ENCODE peak calls at places on chromosomes 1 and 21, in eight cellular contexts. One of them, this sample, is unnamed.

GRCh38 chr1:154849645-154850131 is 20.4 kb downstream of the KCNN3 start:
- DNase-seq in OCI-LY7: no peak
- DNase-seq in mammary epithelial cell: no peak
- DNase-seq in H9: no peak
- DNase-seq in IMR-90: no peak
- DNase-seq in fibroblast of lung: no peak
- DNase-seq in PC-9: peak; percentile 20
- DNase-seq in endothelial cell of umbilical vein: no peak
- DNase-seq in this sample: no peak

GRCh38 chr21:14562959-14563358 is 16.8 kb upstream of the SAMSN1 start:
- DNase-seq in OCI-LY7: no peak
- DNase-seq in H9: no peak
- DNase-seq in PC-9: no peak
- DNase-seq in fibroblast of lung: no peak
- DNase-seq in mammary epithelial cell: no peak
- DNase-seq in endothelial cell of umbilical vein: no peak
- DNase-seq in IMR-90: no peak
- DNase-seq in this sample: no peak

GRCh38 chr1:22507582-22507981 is 55.7 kb upstream of the EPHA8 start:
- DNase-seq in OCI-LY7: no peak
- DNase-seq in H9: no peak
- DNase-seq in PC-9: no peak
- DNase-seq in IMR-90: no peak
- DNase-seq in fibroblast of lung: no peak
- DNase-seq in mammary epithelial cell: no peak
- DNase-seq in endothelial cell of umbilical vein: no peak
- DNase-seq in this sample: no peak

GRCh38 chr1:156726549-156727226 is 1.6 kb upstream of the METTL25B start:
- DNase-seq in IMR-90: peak; percentile 66
- DNase-seq in mammary epithelial cell: peak; percentile 64
- DNase-seq in H9: peak; percentile 71
- DNase-seq in endothelial cell of umbilical vein: peak; percentile 62
- DNase-seq in fibroblast of lung: peak; percentile 53
- DNase-seq in OCI-LY7: peak; percentile 80
- DNase-seq in PC-9: peak; percentile 75
- DNase-seq in this sample: peak; percentile 87

GRCh38 chr21:17460094-17460493 is 52.7 kb upstream of the CXADR start:
- DNase-seq in mammary epithelial cell: no peak
- DNase-seq in PC-9: no peak
- DNase-seq in fibroblast of lung: peak; percentile 40
- DNase-seq in OCI-LY7: no peak
- DNase-seq in endothelial cell of umbilical vein: no peak
- DNase-seq in H9: no peak
- DNase-seq in IMR-90: no peak
- DNase-seq in this sample: no peak

GRCh38 chr1:245814651-245815050 is 659.9 kb downstream of the KIF26B start:
- DNase-seq in IMR-90: no peak
- DNase-seq in mammary epithelial cell: no peak
- DNase-seq in H9: no peak
- DNase-seq in endothelial cell of umbilical vein: no peak
- DNase-seq in OCI-LY7: no peak
- DNase-seq in PC-9: no peak
- DNase-seq in fibroblast of lung: no peak
- DNase-seq in this sample: no peak

GRCh38 chr1:17984510-17985085 is 123.0 kb upstream of the IGSF21 start:
- DNase-seq in OCI-LY7: peak; percentile 54
- DNase-seq in mammary epithelial cell: no peak
- DNase-seq in fibroblast of lung: peak; percentile 0
- DNase-seq in IMR-90: no peak
- DNase-seq in endothelial cell of umbilical vein: no peak
- DNase-seq in PC-9: no peak
- DNase-seq in H9: peak; percentile 51
- DNase-seq in this sample: peak; percentile 19

GRCh38 chr21:44801468-44802395 is at the start of gene UBE2G2:
- DNase-seq in IMR-90: peak; percentile 65
- DNase-seq in OCI-LY7: peak; percentile 86
- DNase-seq in mammary epithelial cell: peak; percentile 79
- DNase-seq in PC-9: peak; percentile 47
- DNase-seq in fibroblast of lung: peak; percentile 70
- DNase-seq in H9: peak; percentile 78
- DNase-seq in endothelial cell of umbilical vein: peak; percentile 80
- DNase-seq in this sample: peak; percentile 91

GRCh38 chr1:7962011-7962335 is 462 bp downstream of the PARK7 start:
- DNase-seq in fibroblast of lung: no peak
- DNase-seq in H9: no peak
- DNase-seq in PC-9: no peak
- DNase-seq in endothelial cell of umbilical vein: no peak
- DNase-seq in OCI-LY7: no peak
- DNase-seq in mammary epithelial cell: no peak
- DNase-seq in IMR-90: no peak
- DNase-seq in this sample: no peak

GRCh38 chr1:169309178-169310166 is 58.1 kb downstream of the NME7 start:
- DNase-seq in fibroblast of lung: peak; percentile 5
- DNase-seq in IMR-90: no peak
- DNase-seq in H9: no peak
- DNase-seq in endothelial cell of umbilical vein: no peak
- DNase-seq in mammary epithelial cell: no peak
- DNase-seq in PC-9: no peak
- DNase-seq in OCI-LY7: no peak
- DNase-seq in this sample: no peak

GRCh38 chr1:222416001-222416791 is 131.7 kb downstream of the HHIPL2 start:
- DNase-seq in fibroblast of lung: peak; percentile 33
- DNase-seq in H9: no peak
- DNase-seq in PC-9: no peak
- DNase-seq in endothelial cell of umbilical vein: no peak
- DNase-seq in OCI-LY7: no peak
- DNase-seq in IMR-90: peak; percentile 64
- DNase-seq in mammary epithelial cell: peak; percentile 23
- DNase-seq in this sample: no peak

GRCh38 chr1:30274176-30274936 is 449.0 kb downstream of the MATN1 start:
- DNase-seq in PC-9: no peak
- DNase-seq in endothelial cell of umbilical vein: no peak
- DNase-seq in OCI-LY7: no peak
- DNase-seq in mammary epithelial cell: no peak
- DNase-seq in H9: peak; percentile 30
- DNase-seq in IMR-90: no peak
- DNase-seq in fibroblast of lung: no peak
- DNase-seq in this sample: no peak

GRCh38 chr1:2290171-2290578 is 62.1 kb downstream of the SKI start:
- DNase-seq in OCI-LY7: no peak
- DNase-seq in fibroblast of lung: no peak
- DNase-seq in IMR-90: no peak
- DNase-seq in PC-9: peak; percentile 42
- DNase-seq in H9: no peak
- DNase-seq in endothelial cell of umbilical vein: no peak
- DNase-seq in mammary epithelial cell: no peak
- DNase-seq in this sample: no peak
- H2AFZ ChIP-seq in OCI-LY7: no peak overlapping the region
- H2AFZ ChIP-seq in fibroblast of lung: no peak overlapping the region
- H2AFZ ChIP-seq in IMR-90: peak overlapping the region; percentile 47
- H2AFZ ChIP-seq in PC-9: no peak overlapping the region
- H2AFZ ChIP-seq in H9: no peak overlapping the region
- H2AFZ ChIP-seq in endothelial cell of umbilical vein: no peak overlapping the region
- H2AFZ ChIP-seq in mammary epithelial cell: no peak overlapping the region
- H2AFZ ChIP-seq in this sample: no peak overlapping the region

GRCh38 chr1:1799716-1800115 is 21.4 kb upstream of the NADK start:
- DNase-seq in OCI-LY7: no peak
- DNase-seq in endothelial cell of umbilical vein: no peak
- DNase-seq in PC-9: no peak
- DNase-seq in mammary epithelial cell: no peak
- DNase-seq in IMR-90: no peak
- DNase-seq in fibroblast of lung: no peak
- DNase-seq in H9: no peak
- DNase-seq in this sample: no peak

GRCh38 chr1:1809489-1809888 is 31.2 kb upstream of the NADK start:
- DNase-seq in endothelial cell of umbilical vein: no peak
- DNase-seq in OCI-LY7: no peak
- DNase-seq in mammary epithelial cell: no peak
- DNase-seq in fibroblast of lung: no peak
- DNase-seq in IMR-90: no peak
- DNase-seq in H9: no peak
- DNase-seq in PC-9: no peak
- DNase-seq in this sample: no peak

GRCh38 chr1:1808206-1808605 is 29.9 kb upstream of the NADK start:
- DNase-seq in fibroblast of lung: no peak
- DNase-seq in mammary epithelial cell: no peak
- DNase-seq in PC-9: no peak
- DNase-seq in OCI-LY7: no peak
- DNase-seq in endothelial cell of umbilical vein: no peak
- DNase-seq in IMR-90: no peak
- DNase-seq in H9: no peak
- DNase-seq in this sample: no peak

GRCh38 chr1:1806890-1807289 is 28.6 kb upstream of the NADK start:
- DNase-seq in PC-9: no peak
- DNase-seq in fibroblast of lung: peak; percentile 45
- DNase-seq in H9: no peak
- DNase-seq in endothelial cell of umbilical vein: no peak
- DNase-seq in OCI-LY7: no peak
- DNase-seq in mammary epithelial cell: no peak
- DNase-seq in IMR-90: peak; percentile 37
- DNase-seq in this sample: peak; percentile 78

DNA sequence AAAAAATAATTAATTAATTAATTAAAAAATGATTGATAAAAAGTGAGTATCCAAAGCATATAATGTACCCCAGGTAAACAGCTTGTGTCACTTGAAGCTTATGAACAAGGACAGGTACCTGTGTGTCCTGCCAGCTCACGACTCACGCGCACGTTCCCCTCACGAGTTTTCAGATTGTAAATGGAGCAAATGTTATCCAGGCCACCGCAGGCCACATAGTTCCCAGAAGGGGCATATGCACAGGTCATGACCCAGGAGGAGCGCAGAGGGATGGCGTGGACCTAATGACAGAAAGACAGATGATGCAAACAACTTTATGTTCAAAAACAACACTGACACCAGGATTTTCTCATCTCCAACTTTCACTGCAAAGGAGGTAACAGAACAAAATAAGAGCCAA is 26.0 kb upstream of the NADK start:
- DNase-seq in H9: no peak
- DNase-seq in mammary epithelial cell: no peak
- DNase-seq in fibroblast of lung: no peak
- DNase-seq in endothelial cell of umbilical vein: no peak
- DNase-seq in IMR-90: no peak
- DNase-seq in PC-9: no peak
- DNase-seq in OCI-LY7: no peak
- DNase-seq in this sample: no peak
- H4K20me1 ChIP-seq in H9: peaks cover 3% of the 10 kb centered on the region
- H4K20me1 ChIP-seq in mammary epithelial cell: no peaks in the 10 kb centered on the region
- H4K20me1 ChIP-seq in fibroblast of lung: no peaks in the 10 kb centered on the region
- H4K20me1 ChIP-seq in endothelial cell of umbilical vein: peaks cover 5% of the 10 kb centered on the region
- H4K20me1 ChIP-seq in IMR-90: peaks cover 61% of the 10 kb centered on the region
- H4K20me1 ChIP-seq in PC-9: peaks cover 21% of the 10 kb centered on the region
- H4K20me1 ChIP-seq in OCI-LY7: peaks cover 5% of the 10 kb centered on the region
- H4K20me1 ChIP-seq in this sample: no peaks in the 10 kb centered on the region

GRCh38 chr1:182029379-182030331 is 31.9 kb downstream of the ZNF648 start:
- DNase-seq in endothelial cell of umbilical vein: peak; percentile 85
- DNase-seq in OCI-LY7: peak; percentile 98
- DNase-seq in IMR-90: peak; percentile 63
- DNase-seq in mammary epithelial cell: peak; percentile 97
- DNase-seq in PC-9: peak; percentile 88
- DNase-seq in fibroblast of lung: peak; percentile 86
- DNase-seq in H9: peak; percentile 99
- DNase-seq in this sample: peak; percentile 97
- H2AFZ ChIP-seq in endothelial cell of umbilical vein: peak overlapping the region; percentile 96
- H2AFZ ChIP-seq in OCI-LY7: peak overlapping the region; percentile 99
- H2AFZ ChIP-seq in IMR-90: peak overlapping the region; percentile 87
- H2AFZ ChIP-seq in mammary epithelial cell: peak overlapping the region; percentile 90
- H2AFZ ChIP-seq in PC-9: peak overlapping the region; percentile 93
- H2AFZ ChIP-seq in fibroblast of lung: peak overlapping the region; percentile 90
- H2AFZ ChIP-seq in H9: peak overlapping the region; percentile 98
- H2AFZ ChIP-seq in this sample: peak overlapping the region; percentile 95

GRCh38 chr1:42936309-42937078 is 22.2 kb downstream of the SLC2A1 start:
- DNase-seq in endothelial cell of umbilical vein: no peak
- DNase-seq in PC-9: peak; percentile 89
- DNase-seq in H9: no peak
- DNase-seq in OCI-LY7: peak; percentile 32
- DNase-seq in mammary epithelial cell: peak; percentile 95
- DNase-seq in fibroblast of lung: peak; percentile 73
- DNase-seq in IMR-90: peak; percentile 71
- DNase-seq in this sample: peak; percentile 92
- H4K20me1 ChIP-seq in endothelial cell of umbilical vein: no peaks in the 10 kb centered on the region
- H4K20me1 ChIP-seq in PC-9: no peaks in the 10 kb centered on the region
- H4K20me1 ChIP-seq in H9: peaks cover 2% of the 10 kb centered on the region
- H4K20me1 ChIP-seq in OCI-LY7: peaks cover 10% of the 10 kb centered on the region
- H4K20me1 ChIP-seq in mammary epithelial cell: no peaks in the 10 kb centered on the region
- H4K20me1 ChIP-seq in fibroblast of lung: no peaks in the 10 kb centered on the region
- H4K20me1 ChIP-seq in IMR-90: peaks cover 74% of the 10 kb centered on the region
- H4K20me1 ChIP-seq in this sample: no peaks in the 10 kb centered on the region

GRCh38 chr1:119631433-119632102 is 16.5 kb downstream of the ZNF697 start:
- DNase-seq in mammary epithelial cell: peak; percentile 64
- DNase-seq in OCI-LY7: no peak
- DNase-seq in IMR-90: peak; percentile 72
- DNase-seq in endothelial cell of umbilical vein: peak; percentile 92
- DNase-seq in H9: peak; percentile 68
- DNase-seq in fibroblast of lung: peak; percentile 74
- DNase-seq in PC-9: no peak
- DNase-seq in this sample: peak; percentile 75
- H2AFZ ChIP-seq in mammary epithelial cell: peak overlapping the region; percentile 58
- H2AFZ ChIP-seq in OCI-LY7: no peak overlapping the region
- H2AFZ ChIP-seq in IMR-90: peak overlapping the region; percentile 80
- H2AFZ ChIP-seq in endothelial cell of umbilical vein: no peak overlapping the region
- H2AFZ ChIP-seq in H9: no peak overlapping the region
- H2AFZ ChIP-seq in fibroblast of lung: no peak overlapping the region
- H2AFZ ChIP-seq in PC-9: no peak overlapping the region
- H2AFZ ChIP-seq in this sample: peak overlapping the region; percentile 36

GRCh38 chr1:93159337-93159736 is 20.9 kb downstream of the TMED5 start:
- DNase-seq in IMR-90: no peak
- DNase-seq in mammary epithelial cell: no peak
- DNase-seq in H9: no peak
- DNase-seq in OCI-LY7: no peak
- DNase-seq in PC-9: no peak
- DNase-seq in endothelial cell of umbilical vein: peak; percentile 38
- DNase-seq in fibroblast of lung: no peak
- DNase-seq in this sample: no peak
- H4K20me1 ChIP-seq in IMR-90: peaks cover 9% of the 10 kb centered on the region
- H4K20me1 ChIP-seq in mammary epithelial cell: no peaks in the 10 kb centered on the region
- H4K20me1 ChIP-seq in H9: no peaks in the 10 kb centered on the region
- H4K20me1 ChIP-seq in OCI-LY7: peaks cover 4% of the 10 kb centered on the region
- H4K20me1 ChIP-seq in PC-9: peaks cover 43% of the 10 kb centered on the region
- H4K20me1 ChIP-seq in endothelial cell of umbilical vein: no peaks in the 10 kb centered on the region
- H4K20me1 ChIP-seq in fibroblast of lung: no peaks in the 10 kb centered on the region
- H4K20me1 ChIP-seq in this sample: no peaks in the 10 kb centered on the region

GRCh38 chr21:35333831-35334593 is 284.9 kb upstream of the RUNX1 start:
- DNase-seq in endothelial cell of umbilical vein: no peak
- DNase-seq in mammary epithelial cell: no peak
- DNase-seq in PC-9: no peak
- DNase-seq in OCI-LY7: no peak
- DNase-seq in IMR-90: no peak
- DNase-seq in H9: no peak
- DNase-seq in fibroblast of lung: no peak
- DNase-seq in this sample: peak; percentile 48
- H2AFZ ChIP-seq in endothelial cell of umbilical vein: no peak overlapping the region
- H2AFZ ChIP-seq in mammary epithelial cell: no peak overlapping the region
- H2AFZ ChIP-seq in PC-9: no peak overlapping the region
- H2AFZ ChIP-seq in OCI-LY7: no peak overlapping the region
- H2AFZ ChIP-seq in IMR-90: no peak overlapping the region
- H2AFZ ChIP-seq in H9: no peak overlapping the region
- H2AFZ ChIP-seq in fibroblast of lung: no peak overlapping the region
- H2AFZ ChIP-seq in this sample: peak overlapping the region; percentile 32

GRCh38 chr1:225573216-225573615 is 79.7 kb downstream of the ENAH start:
- DNase-seq in H9: no peak
- DNase-seq in OCI-LY7: no peak
- DNase-seq in fibroblast of lung: peak; percentile 57
- DNase-seq in mammary epithelial cell: no peak
- DNase-seq in endothelial cell of umbilical vein: no peak
- DNase-seq in IMR-90: no peak
- DNase-seq in PC-9: no peak
- DNase-seq in this sample: no peak
- H4K20me1 ChIP-seq in H9: no peaks in the 10 kb centered on the region
- H4K20me1 ChIP-seq in OCI-LY7: no peaks in the 10 kb centered on the region
- H4K20me1 ChIP-seq in fibroblast of lung: peaks cover 2% of the 10 kb centered on the region
- H4K20me1 ChIP-seq in mammary epithelial cell: no peaks in the 10 kb centered on the region
- H4K20me1 ChIP-seq in endothelial cell of umbilical vein: peaks cover 5% of the 10 kb centered on the region
- H4K20me1 ChIP-seq in IMR-90: peaks cover 75% of the 10 kb centered on the region
- H4K20me1 ChIP-seq in PC-9: peaks cover 13% of the 10 kb centered on the region
- H4K20me1 ChIP-seq in this sample: peaks cover 14% of the 10 kb centered on the region

This sample was measured in GM23248.